ENCODE peak calls at places on chromosomes 12 and 14, in six cellular contexts. K, F, I, E, U and M are unnamed samples.

GRCh38 chr14:37091651-37092050 is 80.8 kb downstream of the SLC25A21 start:
- DNase-seq in K (no peak), F (no peak), I (no peak), E (no peak), U (no peak), M (no peak)

GRCh38 chr14:29755311-29756052 is 172.2 kb downstream of the PRKD1 start:
- DNase-seq in K (no peak), F (no peak), I (no peak), E (no peak), U (no peak), M (no peak)

GRCh38 chr12:62269464-62270228 is 9.4 kb downstream of the USP15 start:
- DNase-seq in K (no peak), F (no peak), I (no peak), E (no peak), U (no peak), M (no peak)

GRCh38 chr14:77186911-77187648 is 5.5 kb downstream of the TMEM63C start:
- DNase-seq in K (no peak), F (no peak), I (no peak), E (no peak), U (no peak), M (no peak)

GRCh38 chr12:53944907-53945847 is 6.5 kb downstream of the HOXC13 start:
- DNase-seq in K (no peak), F (no peak), I (peak; percentile 59), E (peak; percentile 42), U (no peak), M (no peak)

GRCh38 chr12:13044859-13045384 is 741 bp downstream of the FAM234B start:
- DNase-seq in K (no peak), F (no peak), I (no peak), E (no peak), U (no peak), M (no peak)

GRCh38 chr12:91890742-91891141 is 254.9 kb downstream of the BTG1 start:
- DNase-seq in K (no peak), F (no peak), I (no peak), E (no peak), U (no peak), M (no peak)

GRCh38 chr14:21455592-21455911 is 371 bp downstream of the CHD8 start:
- DNase-seq in K (no peak), F (no peak), I (no peak), E (no peak), U (no peak), M (no peak)

GRCh38 chr14:93536945-93537344 is 106.2 kb downstream of the UNC79 start:
- DNase-seq in K (no peak), F (no peak), I (peak; percentile 51), E (no peak), U (no peak), M (no peak)

GRCh38 chr12:1104088-1104800 is 113.2 kb downstream of the ERC1 start:
- DNase-seq in K (no peak), F (no peak), I (no peak), E (no peak), U (no peak), M (no peak)

GRCh38 chr14:26966942-26967341 is 369.1 kb upstream of the NOVA1 start:
- DNase-seq in K (no peak), F (no peak), I (no peak), E (peak; percentile 37), U (no peak), M (no peak)

GRCh38 chr12:55626154-55626553 is 10.5 kb upstream of the OR10P1 start:
- DNase-seq in K (no peak), F (no peak), I (no peak), E (no peak), U (no peak), M (no peak)

GRCh38 chr12:132158677-132159554 is 14.7 kb downstream of the NOC4L start:
- DNase-seq in K (no peak), F (no peak), I (no peak), E (peak; percentile 40), U (no peak), M (peak; percentile 62)

GRCh38 chr12:65204886-65205525 is 35.6 kb downstream of the LEMD3 start:
- DNase-seq in K (no peak), F (no peak), I (no peak), E (no peak), U (no peak), M (no peak)

GRCh38 chr12:102652645-102653313 is 172.4 kb upstream of the IGF1 start:
- DNase-seq in K (no peak), F (no peak), I (no peak), E (no peak), U (no peak), M (no peak)

GRCh38 chr14:104769324-104770071 is 16.6 kb downstream of the SIVA1 start:
- DNase-seq in K (no peak), F (no peak), I (no peak), E (no peak), U (no peak), M (peak; percentile 62)

GRCh38 chr12:80769553-80770140 is 52.9 kb downstream of the MYF5 start:
- DNase-seq in K (no peak), F (no peak), I (no peak), E (no peak), U (no peak), M (no peak)

GRCh38 chr14:24280797-24281460 is 9.5 kb upstream of the RABGGTA start:
- DNase-seq in K (no peak), F (no peak), I (no peak), E (no peak), U (no peak), M (no peak)

GRCh38 chr12:55830601-55831406 is 1.4 kb upstream of the DNAJC14 start:
- DNase-seq in K (peak; percentile 90), F (peak; percentile 85), I (peak; percentile 89), E (peak; percentile 83), U (peak; percentile 88), M (peak; percentile 87)

GRCh38 chr14:92462568-92462967 is 51.0 kb upstream of the RIN3 start:
- DNase-seq in K (no peak), F (no peak), I (no peak), E (no peak), U (no peak), M (no peak)

GRCh38 chr14:70897475-70897874 is 9.8 kb upstream of the PCNX1 start:
- DNase-seq in K (no peak), F (no peak), I (no peak), E (no peak), U (no peak), M (no peak)

GRCh38 chr12:132178801-132179401 is 34.6 kb downstream of the NOC4L start:
- DNase-seq in K (no peak), F (no peak), I (no peak), E (peak; percentile 59), U (no peak), M (peak; percentile 72)

GRCh38 chr14:70753518-70753953 is 55.8 kb downstream of the MAP3K9 start:
- DNase-seq in K (no peak), F (peak; percentile 69), I (no peak), E (no peak), U (no peak), M (no peak)

GRCh38 chr12:85697003-85697402 is 139.2 kb downstream of the RASSF9 start:
- DNase-seq in K (no peak), F (no peak), I (no peak), E (no peak), U (no peak), M (no peak)

GRCh38 chr14:75373616-75374015 is 54.2 kb upstream of the JDP2 start:
- DNase-seq in K (no peak), F (no peak), I (no peak), E (no peak), U (no peak), M (no peak)

GRCh38 chr12:71440393-71441349 is 1.1 kb downstream of the LGR5 start:
- DNase-seq in K (no peak), F (peak; percentile 60), I (peak; percentile 65), E (peak; percentile 46), U (no peak), M (no peak)

GRCh38 chr12:2531371-2531770 is 263.4 kb upstream of the FKBP4 start:
- DNase-seq in K (no peak), F (no peak), I (no peak), E (no peak), U (no peak), M (no peak)

GRCh38 chr12:68375701-68376469 is 43.7 kb upstream of the MDM1 start:
- DNase-seq in K (no peak), F (no peak), I (no peak), E (no peak), U (no peak), M (no peak)

GRCh38 chr12:93020225-93020997 is 91.3 kb upstream of the EEA1 start:
- DNase-seq in K (no peak), F (no peak), I (no peak), E (no peak), U (peak; percentile 37), M (no peak)

GRCh38 chr12:93020998-93021597 is 92.0 kb upstream of the EEA1 start:
- DNase-seq in K (no peak), F (no peak), I (no peak), E (no peak), U (no peak), M (no peak)

GRCh38 chr12:93018610-93019009 is 89.5 kb upstream of the EEA1 start:
- DNase-seq in K (no peak), F (no peak), I (no peak), E (no peak), U (no peak), M (no peak)

GRCh38 chr12:93019911-93020224 is 90.8 kb upstream of the EEA1 start:
- DNase-seq in K (no peak), F (no peak), I (no peak), E (no peak), U (peak; percentile 84), M (no peak)

DNA sequence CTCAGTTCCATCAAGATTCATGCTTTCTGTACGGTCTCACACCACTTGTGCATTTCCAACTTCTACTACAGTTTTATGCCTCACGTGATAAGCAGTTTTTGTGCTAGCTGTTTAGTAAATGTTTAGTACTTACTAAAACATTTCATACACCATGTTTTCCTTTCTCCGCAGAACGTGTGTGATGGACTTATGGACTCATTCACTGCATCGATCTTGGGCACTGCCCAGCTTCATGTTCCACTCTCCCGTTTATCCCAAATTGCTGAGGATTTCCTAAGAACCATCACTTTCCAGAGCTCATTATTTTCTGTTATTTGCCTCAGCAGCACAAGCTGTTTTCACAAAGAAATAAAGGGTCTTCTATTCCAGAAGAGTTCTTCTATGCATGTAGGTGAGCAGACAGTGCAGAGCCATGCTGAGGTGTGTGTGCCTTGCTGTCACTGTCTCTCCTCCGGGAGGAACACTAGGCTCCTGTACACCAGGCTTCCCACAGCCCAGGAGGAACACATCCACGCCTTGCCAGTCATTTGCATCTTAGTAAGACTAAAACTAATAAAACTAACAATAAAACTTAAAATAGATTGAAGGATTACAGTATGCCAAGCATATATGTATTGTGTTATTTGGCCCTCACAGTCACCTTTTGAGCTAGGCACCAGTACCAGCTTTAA is 90.3 kb upstream of the EEA1 start:
- DNase-seq in K (no peak), F (no peak), I (no peak), E (no peak), U (no peak), M (no peak)
- H3K27ac ChIP-seq in K (peak overlapping the region; percentile 29), F (no peak overlapping the region), I (no peak overlapping the region), E (no peak overlapping the region), U (peak overlapping the region; percentile 62), M (no peak overlapping the region)

GRCh38 chr14:40058916-40059897 is 627.0 kb upstream of the FBXO33 start:
- DNase-seq in K (no peak), F (no peak), I (no peak), E (no peak), U (no peak), M (no peak)
- H3K4me3 ChIP-seq in K (no peak overlapping the region), F (no peak overlapping the region), I (no peak overlapping the region), E (no peak overlapping the region), U (no peak overlapping the region), M (no peak overlapping the region)

GRCh38 chr12:24541193-24541871 is 407.6 kb downstream of the BCAT1 start:
- DNase-seq in K (no peak), F (no peak), I (no peak), E (no peak), U (no peak), M (no peak)
- TF ChIP-seq CTCF in K (no peak), F (no peak), I (no peak), E (no peak), U (no peak), M (no peak)

GRCh38 chr12:121300083-121300819 is 3.7 kb upstream of the CAMKK2 start:
- DNase-seq in K (no peak), F (no peak), I (no peak), E (no peak), U (no peak), M (no peak)
- H3K27ac ChIP-seq in K (no peak overlapping the region), F (peak overlapping the region; percentile 5), I (no peak overlapping the region), E (no peak overlapping the region), U (no peak overlapping the region), M (no peak overlapping the region)